ENCODE peak calls at places on chromosomes 1 and 21, in four cellular contexts. X, B, Y and Q are unnamed samples.

GRCh38 chr1:94654031-94654430 is 112.5 kb upstream of the F3 start:
- DNase-seq in B (peak), X (no peak), Y (peak), Q (no peak)

GRCh38 chr21:42414553-42414927 is 10.8 kb downstream of the UBASH3A start:
- DNase-seq in B (no peak), Y (no peak), X (no peak), Q (no peak)

GRCh38 chr1:88888755-88889154 is 2.6 kb downstream of the GTF2B start:
- DNase-seq in X (no peak), B (no peak), Y (no peak), Q (no peak)

GRCh38 chr1:7574121-7575040 is 196.7 kb upstream of the VAMP3 start:
- DNase-seq in Y (no peak), B (no peak), X (no peak), Q (no peak)

GRCh38 chr1:156073740-156074139 is 8.5 kb downstream of the MEX3A start:
- DNase-seq in X (no peak), B (no peak), Y (no peak), Q (no peak)

GRCh38 chr1:15308135-15308534 is 61.1 kb downstream of the FHAD1 start:
- DNase-seq in Y (no peak), B (no peak), X (no peak), Q (no peak)

GRCh38 chr1:227940791-227941241 is 6.9 kb downstream of the WNT9A start:
- DNase-seq in B (no peak), X (peak), Y (no peak), Q (no peak)

GRCh38 chr1:180786633-180787032 is 126.1 kb upstream of the KIAA1614 start:
- DNase-seq in X (no peak), Y (no peak), B (no peak), Q (no peak)

GRCh38 chr1:50977575-50978143 is 7.6 kb downstream of the CDKN2C start:
- DNase-seq in Y (peak), B (peak), X (peak), Q (peak)

GRCh38 chr1:95509989-95510388 is 276.0 kb downstream of the RWDD3 start:
- DNase-seq in X (no peak), B (no peak), Y (no peak), Q (no peak)

GRCh38 chr1:212671342-212672031 is 28.2 kb downstream of the BATF3 start:
- DNase-seq in Y (peak), X (peak), B (peak), Q (no peak)

GRCh38 chr1:12057940-12058687 is 5.0 kb upstream of the TNFRSF8 start:
- DNase-seq in B (no peak), X (no peak), Y (no peak), Q (no peak)

GRCh38 chr1:117871013-117871412 is 58.4 kb downstream of the GDAP2 start:
- DNase-seq in Y (no peak), B (no peak), X (no peak), Q (no peak)

GRCh38 chr1:103529746-103530145 is 4.2 kb downstream of the RNPC3 start:
- DNase-seq in B (peak), X (peak), Y (no peak), Q (no peak)

GRCh38 chr21:15754640-15755039 is 24.9 kb downstream of the USP25 start:
- DNase-seq in X (no peak), B (peak), Y (no peak), Q (no peak)

GRCh38 chr1:201877877-201878339 is 10.8 kb upstream of the SHISA4 start:
- DNase-seq in Y (no peak), X (no peak), B (peak), Q (peak)

GRCh38 chr21:45102391-45102932 is 28.1 kb downstream of the ADARB1 start:
- DNase-seq in B (peak), Y (no peak), X (no peak), Q (no peak)

GRCh38 chr1:229884765-229885164 is 182.3 kb upstream of the GALNT2 start:
- DNase-seq in B (no peak), Y (peak), X (no peak), Q (no peak)

GRCh38 chr21:42200906-42201614 is 17.9 kb upstream of the ABCG1 start:
- DNase-seq in Y (no peak), B (no peak), X (no peak), Q (no peak)

GRCh38 chr1:50921029-50921428 is 39.0 kb downstream of the FAF1 start:
- DNase-seq in Y (no peak), B (no peak), X (no peak), Q (no peak)

GRCh38 chr1:3623441-3624150 is 1.2 kb upstream of the TPRG1L start:
- DNase-seq in X (no peak), Y (no peak), B (no peak), Q (no peak)

GRCh38 chr1:213982814-213983588 is 4.8 kb upstream of the PROX1 start:
- DNase-seq in X (no peak), B (no peak), Y (no peak), Q (no peak)

GRCh38 chr21:43307677-43308070 is 119.3 kb downstream of the SIK1 start:
- DNase-seq in Y (no peak), B (no peak), X (no peak), Q (no peak)

GRCh38 chr1:236469466-236469865 is 54.3 kb upstream of the LGALS8 start:
- DNase-seq in X (no peak), B (no peak), Y (no peak), Q (no peak)

GRCh38 chr1:52748119-52748518 is 21.9 kb downstream of the ZYG11B start:
- DNase-seq in X (no peak), Y (no peak), B (no peak), Q (no peak)

GRCh38 chr1:29782846-29783500 is 546.7 kb downstream of the PTPRU start:
- DNase-seq in Y (peak), B (no peak), X (no peak), Q (no peak)

GRCh38 chr1:154442006-154442740 is 37.0 kb downstream of the IL6R start:
- DNase-seq in X (no peak), Y (no peak), B (peak), Q (no peak)
- TF ChIP-seq CTCF in X (peak), Y (no peak), B (peak), Q (peak)

DNA sequence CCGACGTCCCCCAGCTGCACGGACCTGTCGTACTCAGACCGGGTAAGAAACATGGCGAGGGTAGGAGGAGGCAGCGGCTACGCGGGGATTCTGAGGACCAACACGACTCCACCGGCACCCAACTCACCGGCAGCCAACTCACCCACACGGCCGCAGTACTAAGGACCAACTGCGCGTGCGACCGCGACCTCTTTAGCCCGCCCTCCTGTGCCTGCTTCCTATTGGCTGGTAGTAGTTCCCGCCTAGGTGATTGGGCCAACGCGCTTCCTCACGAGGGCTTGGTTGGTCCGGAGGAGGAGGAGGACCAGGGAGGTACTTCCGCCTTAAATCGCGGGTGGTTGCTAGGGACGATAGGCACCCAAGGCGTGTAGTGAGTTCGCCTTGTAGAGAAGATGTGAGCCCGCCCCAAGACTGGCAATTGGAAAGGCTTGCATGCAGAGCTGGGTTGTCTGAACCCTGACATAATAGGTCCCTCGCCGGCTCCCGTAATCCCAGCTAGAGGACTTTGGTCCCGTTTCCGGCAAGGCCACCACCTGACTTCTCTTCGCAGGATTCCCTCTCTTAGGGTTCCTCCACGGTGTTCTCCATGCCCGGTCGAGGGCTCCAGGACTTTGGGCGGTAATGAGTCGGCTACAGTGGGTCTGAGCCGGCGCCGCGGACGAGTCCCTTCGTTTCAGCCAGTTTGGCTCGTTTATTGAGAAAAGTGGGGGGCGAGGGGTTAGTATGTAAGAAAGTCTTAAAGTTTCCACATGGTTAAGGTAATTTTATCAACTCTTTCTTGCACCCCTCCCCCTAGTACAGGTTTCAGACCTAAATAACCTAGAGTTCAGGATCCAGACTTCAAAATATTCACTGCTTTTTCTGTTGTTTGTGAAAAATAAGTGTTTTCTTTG is at the start of gene PSMA5:
- DNase-seq in X (peak), B (peak), Y (peak), Q (peak)
- TF ChIP-seq CTCF in X (no peak), B (no peak), Y (no peak), Q (no peak)

GRCh38 chr1:59124166-59124565 is 172.7 kb upstream of the FGGY start:
- DNase-seq in X (no peak), Y (no peak), B (peak), Q (no peak)

GRCh38 chr1:59122527-59122926 is 174.4 kb upstream of the FGGY start:
- DNase-seq in X (no peak), Y (no peak), B (no peak), Q (no peak)

GRCh38 chr1:59125711-59126320 is 171.1 kb upstream of the FGGY start:
- DNase-seq in B (no peak), Y (no peak), X (no peak), Q (no peak)

GRCh38 chr1:59125154-59125553 is 171.7 kb upstream of the FGGY start:
- DNase-seq in X (no peak), B (no peak), Y (no peak), Q (no peak)

DNA sequence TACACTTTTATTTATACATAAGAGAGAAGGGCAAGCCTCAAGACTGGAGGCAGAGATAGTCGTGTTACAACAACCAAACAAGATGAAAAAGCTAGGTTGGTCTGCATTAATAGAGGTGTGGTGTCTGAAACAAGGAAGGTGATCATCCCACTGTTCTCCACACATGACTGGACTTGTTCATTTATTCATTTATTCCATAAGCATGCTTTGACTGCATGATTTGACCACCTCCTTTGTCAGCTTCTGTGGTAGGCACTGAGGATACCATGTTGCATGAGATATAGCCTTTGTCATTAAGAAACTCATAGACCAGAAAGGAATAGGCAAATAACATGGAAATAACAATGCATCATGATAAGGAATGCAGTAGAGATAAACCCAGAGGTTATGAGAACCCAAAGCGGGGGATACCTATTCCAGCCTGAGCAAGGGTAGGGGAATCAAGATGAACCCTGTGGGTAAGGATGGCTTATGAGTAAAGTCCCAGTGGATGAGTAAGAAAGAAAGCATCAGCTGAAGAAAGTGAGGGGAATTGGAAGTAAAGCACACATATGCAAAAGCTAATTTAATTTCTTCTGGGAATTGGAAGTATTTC is 173.7 kb upstream of the FGGY start:
- DNase-seq in Y (no peak), B (no peak), X (no peak), Q (no peak)
- TF ChIP-seq CTCF in Y (no peak), B (no peak), X (no peak), Q (no peak)

DNA sequence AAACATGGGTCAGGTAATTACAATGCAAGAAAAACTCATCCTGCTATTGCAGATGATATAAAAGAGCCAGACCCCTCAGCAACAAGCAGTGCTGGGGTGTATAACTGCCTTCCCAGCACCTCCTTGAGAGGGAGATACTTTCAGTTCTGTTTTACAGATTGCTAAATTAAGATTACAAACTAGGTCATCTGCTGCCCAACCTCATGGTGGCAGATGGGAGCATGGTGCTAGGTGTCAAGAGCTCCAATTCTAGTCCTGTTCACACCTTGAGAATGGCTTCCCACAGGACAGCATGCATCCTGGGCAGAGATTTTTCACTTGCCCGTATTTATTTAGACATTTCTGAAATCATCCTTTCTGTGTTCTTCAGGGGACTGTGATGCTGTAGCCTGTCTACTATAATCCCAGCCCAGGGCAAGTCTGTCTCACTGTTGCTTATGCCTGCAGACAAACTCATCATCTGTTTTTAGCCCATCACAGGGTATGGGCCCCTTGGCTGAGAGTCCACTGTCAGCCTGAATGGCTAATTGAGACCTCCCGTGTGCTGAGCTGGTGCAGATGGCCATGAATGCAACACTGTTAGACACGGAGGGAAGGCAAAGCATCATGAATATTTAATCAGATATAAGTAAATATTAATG is 40.2 kb upstream of the PBX1 start:
- DNase-seq in Y (no peak), X (no peak), B (no peak), Q (no peak)
- TF ChIP-seq CTCF in Y (no peak), X (no peak), B (no peak), Q (no peak)

GRCh38 chr21:32844653-32845443 is 73.3 kb upstream of the PAXBP1 start:
- DNase-seq in Y (no peak), B (peak), X (no peak), Q (no peak)
- TF ChIP-seq CTCF in Y (no peak), B (no peak), X (no peak), Q (no peak)

DNA sequence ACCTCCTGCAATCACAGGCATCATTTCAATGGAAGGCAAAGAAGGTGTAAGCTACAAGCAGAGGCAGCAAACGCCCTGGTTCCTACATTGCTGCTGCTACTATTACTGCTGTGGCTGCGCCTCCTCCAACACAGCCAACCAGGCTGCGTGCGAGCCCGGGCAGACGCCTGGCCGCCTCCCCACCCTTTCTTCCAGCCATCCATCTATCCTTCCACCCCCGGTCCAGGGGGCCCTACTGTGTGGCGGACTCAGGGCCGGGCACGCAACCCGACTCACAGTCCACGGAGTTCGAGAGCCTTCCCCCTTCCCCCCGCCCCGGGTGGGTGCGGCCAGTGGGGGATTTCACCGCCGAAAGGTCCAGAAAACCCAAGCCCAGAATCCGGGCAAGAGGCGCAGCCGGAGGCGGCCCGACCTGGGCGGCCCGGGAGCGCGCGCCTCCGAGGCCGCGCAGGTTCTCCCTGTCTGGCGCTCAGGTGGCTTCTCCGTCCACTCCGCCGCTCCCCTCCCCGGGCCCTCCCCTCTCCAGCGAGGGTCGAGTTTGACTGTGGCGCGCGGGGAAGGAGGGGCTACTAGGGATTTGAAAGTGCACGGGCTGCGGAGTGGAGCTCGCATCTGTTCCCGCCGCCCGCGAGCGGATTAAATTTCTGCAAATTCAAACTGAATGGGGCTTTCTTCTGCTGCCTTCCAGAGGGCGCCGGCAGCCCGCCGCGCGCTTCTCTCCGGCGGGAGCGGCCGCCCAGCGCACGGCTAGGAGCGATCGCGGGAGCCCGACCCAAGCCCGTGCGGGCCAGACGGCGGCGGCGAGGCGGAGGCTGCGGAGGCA is at the start of gene HUNK:
- DNase-seq in B (peak), X (peak), Y (peak), Q (peak)
- TF ChIP-seq CTCF in B (no peak), X (no peak), Y (no peak), Q (no peak)

GRCh38 chr1:232792949-232793348 is 12.3 kb upstream of the MAP10 start:
- DNase-seq in Y (no peak), B (no peak), X (no peak), Q (no peak)

GRCh38 chr1:232789660-232790059 is 15.6 kb upstream of the MAP10 start:
- DNase-seq in X (no peak), Y (no peak), B (no peak), Q (no peak)

GRCh38 chr1:232795497-232796068 is 9.6 kb upstream of the MAP10 start:
- DNase-seq in X (no peak), B (no peak), Y (no peak), Q (no peak)

GRCh38 chr1:232788235-232788872 is 16.9 kb upstream of the MAP10 start:
- DNase-seq in X (no peak), B (no peak), Y (no peak), Q (no peak)

DNA sequence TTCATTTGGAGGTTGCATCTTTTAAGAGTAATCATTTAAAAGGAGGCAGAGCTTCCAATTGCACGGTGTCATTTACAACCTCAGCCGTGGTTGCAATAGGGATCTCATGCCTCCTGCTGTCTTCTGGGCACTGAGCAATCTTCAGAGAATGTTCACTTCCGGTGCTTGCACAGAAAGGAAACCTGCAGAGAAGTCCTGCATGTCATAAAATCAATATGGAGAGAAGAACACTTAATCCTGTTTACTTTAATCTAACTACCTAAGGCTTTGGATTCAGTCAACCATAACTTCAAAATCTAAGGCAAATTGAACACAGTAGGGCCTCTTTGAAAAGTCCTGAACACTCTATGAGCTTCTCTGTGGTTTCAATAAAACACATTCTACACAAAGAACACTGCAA is 11.3 kb upstream of the MAP10 start:
- DNase-seq in Y (no peak), X (no peak), B (peak), Q (no peak)
- TF ChIP-seq CTCF in Y (no peak), X (peak), B (no peak), Q (no peak)

GRCh38 chr1:54173681-54174080 is 20.9 kb upstream of the CDCP2 start:
- DNase-seq in X (no peak), Y (no peak), B (no peak), Q (no peak)

GRCh38 chr1:54172614-54173312 is 20.0 kb upstream of the CDCP2 start:
- DNase-seq in Y (no peak), B (peak), X (no peak), Q (no peak)

GRCh38 chr1:54171636-54172035 is 18.8 kb upstream of the CDCP2 start:
- DNase-seq in B (no peak), X (no peak), Y (no peak), Q (no peak)

GRCh38 chr1:54176621-54177327 is 23.1 kb downstream of the CYB5RL start:
- DNase-seq in Y (no peak), B (no peak), X (no peak), Q (no peak)

DNA sequence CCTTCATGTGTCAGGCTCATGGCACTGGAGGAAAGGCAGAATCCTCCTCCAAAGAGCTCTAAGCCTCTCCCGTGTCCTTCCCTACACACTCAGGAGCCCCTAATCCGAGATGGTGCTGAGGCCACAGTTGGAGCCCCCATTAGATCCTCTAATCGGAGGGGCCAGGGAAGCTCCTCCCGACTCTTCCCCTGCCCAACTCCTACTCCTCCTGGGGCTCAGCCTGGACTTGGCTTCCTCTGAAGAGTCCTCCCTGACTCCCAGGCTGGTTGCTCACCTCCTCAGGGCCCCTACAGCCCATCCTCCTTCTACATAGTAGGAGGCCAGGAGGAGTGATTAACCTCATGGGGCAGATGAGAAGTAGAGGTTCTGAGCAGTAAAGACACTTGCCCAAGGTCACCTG is 21.3 kb upstream of the CDCP2 start:
- DNase-seq in X (no peak), Y (no peak), B (no peak), Q (no peak)
- TF ChIP-seq CTCF in X (no peak), Y (no peak), B (no peak), Q (no peak)

GRCh38 chr1:1665815-1666251 is 7.0 kb upstream of the CDK11B start:
- DNase-seq in B (no peak), X (no peak), Y (no peak), Q (peak)
- TF ChIP-seq CTCF in B (peak), X (peak), Y (no peak), Q (peak)

GRCh38 chr1:151590961-151591360 is 20.9 kb upstream of the SNX27 start:
- DNase-seq in X (no peak), Y (no peak), B (no peak), Q (no peak)

GRCh38 chr1:151593651-151594625 is 17.9 kb upstream of the SNX27 start:
- DNase-seq in Y (peak), X (peak), B (peak), Q (peak)

GRCh38 chr1:151596166-151596933 is 15.5 kb upstream of the SNX27 start:
- DNase-seq in B (peak), Y (no peak), X (no peak), Q (no peak)
- TF ChIP-seq CTCF in B (no peak), Y (no peak), X (no peak), Q (no peak)